ENCODE peak calls at places on chromosomes 13 and 19, in eight cellular contexts. One of them, this sample, is unnamed. For H3K4me1, the result is how much of the 10 kb centered on the place peaks cover.

GRCh38 chr13:113291997-113292862 is 4.8 kb upstream of the LAMP1 start:
- DNase-seq in stomach: no peak
- DNase-seq in uterus: no peak
- DNase-seq in K562: peak
- DNase-seq in transverse colon: no peak
- DNase-seq in HCT116: no peak
- DNase-seq in ovary: no peak
- DNase-seq in Peyer's patch: no peak
- DNase-seq in this sample: peak

GRCh38 chr13:110405597-110406450 is 98.7 kb downstream of the COL4A2 start:
- DNase-seq in stomach: no peak
- DNase-seq in ovary: no peak
- DNase-seq in uterus: no peak
- DNase-seq in HCT116: no peak
- DNase-seq in Peyer's patch: no peak
- DNase-seq in K562: no peak
- DNase-seq in transverse colon: no peak
- DNase-seq in this sample: no peak

GRCh38 chr13:93771229-93771628 is 544.6 kb downstream of the GPC6 start:
- DNase-seq in K562: no peak
- DNase-seq in transverse colon: no peak
- DNase-seq in uterus: no peak
- DNase-seq in ovary: no peak
- DNase-seq in stomach: no peak
- DNase-seq in HCT116: no peak
- DNase-seq in Peyer's patch: no peak
- DNase-seq in this sample: no peak

GRCh38 chr19:41530761-41531301 is 45.1 kb upstream of the CEACAM21 start:
- DNase-seq in HCT116: no peak
- DNase-seq in transverse colon: no peak
- DNase-seq in ovary: no peak
- DNase-seq in stomach: no peak
- DNase-seq in uterus: no peak
- DNase-seq in Peyer's patch: no peak
- DNase-seq in K562: no peak
- DNase-seq in this sample: peak

GRCh38 chr13:27425151-27425917 is 915 bp downstream of the GTF3A start:
- DNase-seq in Peyer's patch: no peak
- DNase-seq in transverse colon: no peak
- DNase-seq in uterus: no peak
- DNase-seq in ovary: no peak
- DNase-seq in stomach: no peak
- DNase-seq in HCT116: no peak
- DNase-seq in K562: no peak
- DNase-seq in this sample: peak

GRCh38 chr19:28956421-28956820 is 256.5 kb downstream of the UQCRFS1 start:
- DNase-seq in transverse colon: no peak
- DNase-seq in HCT116: no peak
- DNase-seq in ovary: no peak
- DNase-seq in uterus: no peak
- DNase-seq in stomach: no peak
- DNase-seq in K562: no peak
- DNase-seq in Peyer's patch: no peak
- DNase-seq in this sample: no peak

GRCh38 chr19:48804496-48804895 is 6.3 kb downstream of the BCAT2 start:
- DNase-seq in K562: no peak
- DNase-seq in transverse colon: no peak
- DNase-seq in ovary: no peak
- DNase-seq in uterus: no peak
- DNase-seq in Peyer's patch: no peak
- DNase-seq in HCT116: no peak
- DNase-seq in stomach: no peak
- DNase-seq in this sample: no peak

GRCh38 chr19:55353803-55354697 is 469 bp downstream of the COX6B2 start:
- DNase-seq in stomach: peak
- DNase-seq in transverse colon: peak
- DNase-seq in K562: peak
- DNase-seq in Peyer's patch: peak
- DNase-seq in uterus: peak
- DNase-seq in ovary: peak
- DNase-seq in HCT116: peak
- DNase-seq in this sample: peak

GRCh38 chr13:78625384-78625783 is 22.0 kb upstream of the POU4F1 start:
- DNase-seq in ovary: no peak
- DNase-seq in transverse colon: no peak
- DNase-seq in uterus: no peak
- DNase-seq in Peyer's patch: no peak
- DNase-seq in HCT116: no peak
- DNase-seq in K562: no peak
- DNase-seq in stomach: no peak
- DNase-seq in this sample: no peak

GRCh38 chr13:59568306-59568705 is 595.4 kb downstream of the DIAPH3 start:
- DNase-seq in ovary: no peak
- DNase-seq in Peyer's patch: no peak
- DNase-seq in uterus: no peak
- DNase-seq in transverse colon: no peak
- DNase-seq in stomach: no peak
- DNase-seq in HCT116: no peak
- DNase-seq in K562: no peak
- DNase-seq in this sample: no peak

GRCh38 chr13:59566544-59566943 is 597.2 kb downstream of the DIAPH3 start:
- DNase-seq in stomach: no peak
- DNase-seq in Peyer's patch: no peak
- DNase-seq in transverse colon: no peak
- DNase-seq in HCT116: no peak
- DNase-seq in ovary: no peak
- DNase-seq in uterus: no peak
- DNase-seq in K562: no peak
- DNase-seq in this sample: no peak

GRCh38 chr13:59562924-59563323 is 600.8 kb downstream of the DIAPH3 start:
- DNase-seq in Peyer's patch: no peak
- DNase-seq in K562: no peak
- DNase-seq in uterus: no peak
- DNase-seq in ovary: no peak
- DNase-seq in transverse colon: no peak
- DNase-seq in HCT116: no peak
- DNase-seq in stomach: no peak
- DNase-seq in this sample: no peak
- H3K4me3 ChIP-seq in Peyer's patch: no peak
- H3K4me3 ChIP-seq in K562: no peak
- H3K4me3 ChIP-seq in uterus: no peak
- H3K4me3 ChIP-seq in ovary: no peak
- H3K4me3 ChIP-seq in transverse colon: no peak
- H3K4me3 ChIP-seq in HCT116: no peak
- H3K4me3 ChIP-seq in stomach: no peak
- H3K4me3 ChIP-seq in this sample: no peak

GRCh38 chr13:32316030-32316344 is 679 bp downstream of the BRCA2 start:
- DNase-seq in K562: no peak
- DNase-seq in ovary: no peak
- DNase-seq in HCT116: no peak
- DNase-seq in Peyer's patch: no peak
- DNase-seq in stomach: peak
- DNase-seq in transverse colon: peak
- DNase-seq in uterus: no peak
- DNase-seq in this sample: no peak

GRCh38 chr13:32314271-32314967 is 744 bp downstream of the ZAR1L start:
- DNase-seq in uterus: peak
- DNase-seq in K562: no peak
- DNase-seq in transverse colon: peak
- DNase-seq in stomach: peak
- DNase-seq in Peyer's patch: peak
- DNase-seq in ovary: peak
- DNase-seq in HCT116: no peak
- DNase-seq in this sample: peak

GRCh38 chr13:32315255-32316029 is at the start of the genes BRCA2 and ZAR1L:
- DNase-seq in stomach: peak
- DNase-seq in transverse colon: peak
- DNase-seq in HCT116: peak
- DNase-seq in uterus: peak
- DNase-seq in K562: peak
- DNase-seq in Peyer's patch: peak
- DNase-seq in ovary: peak
- DNase-seq in this sample: peak

GRCh38 chr13:32316476-32316875 is 1.2 kb downstream of the BRCA2 start:
- DNase-seq in HCT116: no peak
- DNase-seq in K562: no peak
- DNase-seq in Peyer's patch: no peak
- DNase-seq in ovary: no peak
- DNase-seq in transverse colon: no peak
- DNase-seq in uterus: no peak
- DNase-seq in stomach: no peak
- DNase-seq in this sample: no peak

DNA sequence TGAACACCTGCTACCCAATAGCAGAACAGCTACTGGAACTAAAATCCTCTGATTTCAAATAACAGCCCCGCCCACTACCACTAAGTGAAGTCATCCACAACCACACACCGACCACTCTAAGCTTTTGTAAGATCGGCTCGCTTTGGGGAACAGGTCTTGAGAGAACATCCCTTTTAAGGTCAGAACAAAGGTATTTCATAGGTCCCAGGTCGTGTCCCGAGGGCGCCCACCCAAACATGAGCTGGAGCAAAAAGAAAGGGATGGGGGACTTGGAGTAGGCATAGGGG is 252 bp downstream of the ZAR1L start:
- DNase-seq in transverse colon: peak
- DNase-seq in uterus: peak
- DNase-seq in Peyer's patch: peak
- DNase-seq in ovary: no peak
- DNase-seq in HCT116: peak
- DNase-seq in K562: peak
- DNase-seq in stomach: peak
- DNase-seq in this sample: peak
- TF ChIP-seq POLR2A in transverse colon: no peak
- TF ChIP-seq POLR2A in uterus: no peak
- TF ChIP-seq POLR2A in Peyer's patch: no peak
- TF ChIP-seq POLR2A in ovary: no peak
- TF ChIP-seq POLR2A in HCT116: no peak
- TF ChIP-seq POLR2A in K562: no peak
- TF ChIP-seq POLR2A in stomach: no peak
- TF ChIP-seq POLR2A in this sample: no peak

DNA sequence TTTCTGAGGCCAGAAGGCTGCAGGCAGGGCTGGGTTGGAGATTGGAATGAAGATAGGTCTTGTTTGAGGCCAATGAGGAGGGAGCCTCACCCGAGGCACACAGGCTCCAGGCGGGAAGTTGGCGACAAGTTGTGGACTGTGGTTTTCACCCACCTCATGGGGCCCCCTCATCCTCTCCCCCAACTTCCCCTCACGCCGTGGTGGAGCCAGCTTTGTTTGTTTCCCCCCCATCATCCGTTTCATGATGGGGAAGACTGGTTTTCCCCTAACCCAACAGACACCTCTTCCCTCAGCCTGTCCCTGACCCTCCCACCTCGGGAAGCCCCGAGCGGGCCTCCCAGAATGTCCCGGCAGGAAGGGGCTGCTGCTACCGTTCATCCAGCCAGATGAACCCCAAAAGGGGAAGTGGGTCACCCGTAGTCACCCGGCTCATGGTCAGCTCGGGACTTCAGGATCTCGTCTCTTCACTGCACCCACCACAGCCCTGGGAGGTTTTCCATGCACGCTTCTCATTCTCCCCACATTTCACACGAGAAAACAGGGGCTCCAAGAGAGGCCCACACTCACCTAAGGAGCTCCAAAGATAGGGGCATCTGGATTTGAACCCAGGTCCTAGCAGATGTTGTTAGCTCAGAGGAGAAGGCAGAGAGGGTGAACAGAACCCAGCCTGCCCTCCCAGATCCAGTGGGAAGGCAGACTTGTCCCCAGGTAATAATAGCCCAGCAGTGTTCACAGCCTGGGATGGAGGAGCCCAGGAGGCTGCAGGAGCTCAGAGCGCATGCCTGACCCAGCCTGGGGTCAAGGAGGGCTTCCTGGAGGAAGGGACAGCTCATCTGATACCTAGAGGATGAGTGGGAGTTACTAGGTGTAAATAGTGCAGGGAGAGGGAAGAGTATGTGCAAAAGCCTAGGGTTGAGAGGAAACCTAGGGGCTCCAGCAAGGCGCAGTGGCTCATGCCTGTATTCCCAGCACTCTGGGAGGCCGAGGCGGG is 23.5 kb downstream of the CEACAM16 start:
- DNase-seq in stomach: no peak
- DNase-seq in Peyer's patch: no peak
- DNase-seq in transverse colon: no peak
- DNase-seq in K562: no peak
- DNase-seq in HCT116: no peak
- DNase-seq in ovary: no peak
- DNase-seq in uterus: no peak
- DNase-seq in this sample: no peak
- H3K4me1 ChIP-seq in stomach: half or more
- H3K4me1 ChIP-seq in Peyer's patch: under half
- H3K4me1 ChIP-seq in transverse colon: half or more
- H3K4me1 ChIP-seq in K562: under half
- H3K4me1 ChIP-seq in HCT116: half or more
- H3K4me1 ChIP-seq in ovary: under half
- H3K4me1 ChIP-seq in uterus: under half
- H3K4me1 ChIP-seq in this sample: half or more

DNA sequence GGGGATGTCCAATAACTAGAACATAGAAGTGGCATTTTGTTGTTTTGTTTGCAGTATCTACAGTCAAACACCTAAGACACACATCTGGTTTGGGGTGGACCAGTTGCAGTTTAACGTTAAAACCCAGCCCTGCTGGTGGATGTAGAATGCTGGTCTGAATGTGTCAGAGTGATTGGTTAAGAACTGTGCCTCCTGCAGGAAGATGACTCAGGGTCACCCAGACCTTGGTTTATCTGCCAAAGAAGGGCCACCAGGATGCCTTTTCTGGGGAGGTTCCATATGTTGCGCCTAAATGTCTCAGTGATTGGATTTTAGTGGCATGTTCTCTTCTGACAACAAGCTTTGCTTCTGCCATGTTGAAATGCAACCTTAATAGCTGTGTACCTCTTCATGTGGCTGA is 23.1 kb downstream of the ZNF536 start:
- DNase-seq in K562: no peak
- DNase-seq in Peyer's patch: no peak
- DNase-seq in HCT116: no peak
- DNase-seq in ovary: no peak
- DNase-seq in transverse colon: no peak
- DNase-seq in stomach: no peak
- DNase-seq in uterus: no peak
- DNase-seq in this sample: no peak
- H3K4me3 ChIP-seq in K562: no peak
- H3K4me3 ChIP-seq in Peyer's patch: no peak
- H3K4me3 ChIP-seq in HCT116: no peak
- H3K4me3 ChIP-seq in ovary: no peak
- H3K4me3 ChIP-seq in transverse colon: no peak
- H3K4me3 ChIP-seq in stomach: no peak
- H3K4me3 ChIP-seq in uterus: no peak
- H3K4me3 ChIP-seq in this sample: no peak